ENCODE peak calls at places on chromosomes 5 and 9, in six cellular contexts. One of them, this sample, is unnamed.

GRCh38 chr5:146007270-146007669 is 70.9 kb downstream of the SH3RF2 start:
- DNase-seq in H1: no peak
- DNase-seq in tibial nerve: no peak
- DNase-seq in ovary: no peak
- DNase-seq in gastrocnemius medialis: no peak
- DNase-seq in sigmoid colon: no peak
- DNase-seq in this sample: no peak

GRCh38 chr5:94884294-94884693 is 265.8 kb downstream of the SLF1 start:
- DNase-seq in H1: no peak
- DNase-seq in tibial nerve: peak; percentile 28
- DNase-seq in ovary: no peak
- DNase-seq in gastrocnemius medialis: no peak
- DNase-seq in sigmoid colon: no peak
- DNase-seq in this sample: no peak

GRCh38 chr5:425714-426113 is 17.3 kb upstream of the EXOC3 start:
- DNase-seq in H1: no peak
- DNase-seq in tibial nerve: no peak
- DNase-seq in ovary: no peak
- DNase-seq in gastrocnemius medialis: no peak
- DNase-seq in sigmoid colon: peak; percentile 35
- DNase-seq in this sample: no peak

GRCh38 chr9:137247135-137247915 is 3.8 kb upstream of the STPG3 start:
- DNase-seq in H1: no peak
- DNase-seq in tibial nerve: no peak
- DNase-seq in ovary: no peak
- DNase-seq in gastrocnemius medialis: no peak
- DNase-seq in sigmoid colon: no peak
- DNase-seq in this sample: no peak

GRCh38 chr9:101212661-101213060 is 172.1 kb downstream of the BAAT start:
- DNase-seq in H1: no peak
- DNase-seq in tibial nerve: no peak
- DNase-seq in ovary: no peak
- DNase-seq in gastrocnemius medialis: no peak
- DNase-seq in sigmoid colon: no peak
- DNase-seq in this sample: no peak

GRCh38 chr9:99398241-99398640 is 176.2 kb downstream of the SEC61B start:
- DNase-seq in H1: no peak
- DNase-seq in tibial nerve: no peak
- DNase-seq in ovary: no peak
- DNase-seq in gastrocnemius medialis: no peak
- DNase-seq in sigmoid colon: no peak
- DNase-seq in this sample: no peak

GRCh38 chr5:159883522-159883950 is 32.7 kb upstream of the ADRA1B start:
- DNase-seq in H1: no peak
- DNase-seq in tibial nerve: no peak
- DNase-seq in ovary: no peak
- DNase-seq in gastrocnemius medialis: no peak
- DNase-seq in sigmoid colon: no peak
- DNase-seq in this sample: no peak

GRCh38 chr5:134600600-134600999 is 32.0 kb downstream of the SAR1B start:
- DNase-seq in H1: no peak
- DNase-seq in tibial nerve: no peak
- DNase-seq in ovary: no peak
- DNase-seq in gastrocnemius medialis: no peak
- DNase-seq in sigmoid colon: no peak
- DNase-seq in this sample: no peak

GRCh38 chr5:150780816-150781221 is 2.3 kb downstream of the SMIM3 start:
- DNase-seq in H1: no peak
- DNase-seq in tibial nerve: no peak
- DNase-seq in ovary: no peak
- DNase-seq in gastrocnemius medialis: no peak
- DNase-seq in sigmoid colon: no peak
- DNase-seq in this sample: no peak

GRCh38 chr5:62649476-62650113 is 71.0 kb downstream of the LRRC70 start:
- DNase-seq in H1: no peak
- DNase-seq in tibial nerve: no peak
- DNase-seq in ovary: no peak
- DNase-seq in gastrocnemius medialis: no peak
- DNase-seq in sigmoid colon: no peak
- DNase-seq in this sample: no peak

GRCh38 chr5:6745706-6746217 is 32.5 kb downstream of the TENT4A start:
- DNase-seq in H1: no peak
- DNase-seq in tibial nerve: no peak
- DNase-seq in ovary: no peak
- DNase-seq in gastrocnemius medialis: no peak
- DNase-seq in sigmoid colon: peak; percentile 18
- DNase-seq in this sample: no peak

GRCh38 chr5:14872070-14872989 is 752 bp upstream of the ANKH start:
- DNase-seq in H1: no peak
- DNase-seq in tibial nerve: peak; percentile 60
- DNase-seq in ovary: peak; percentile 53
- DNase-seq in gastrocnemius medialis: peak; percentile 45
- DNase-seq in sigmoid colon: peak; percentile 87
- DNase-seq in this sample: peak; percentile 11

GRCh38 chr5:162990063-162990462 is 447.3 kb upstream of the CCNG1 start:
- DNase-seq in H1: no peak
- DNase-seq in tibial nerve: no peak
- DNase-seq in ovary: no peak
- DNase-seq in gastrocnemius medialis: no peak
- DNase-seq in sigmoid colon: no peak
- DNase-seq in this sample: no peak

GRCh38 chr9:132434875-132435274 is 24.9 kb downstream of the CFAP77 start:
- DNase-seq in H1: no peak
- DNase-seq in tibial nerve: no peak
- DNase-seq in ovary: no peak
- DNase-seq in gastrocnemius medialis: no peak
- DNase-seq in sigmoid colon: no peak
- DNase-seq in this sample: no peak

GRCh38 chr9:37390759-37391158 is 31.7 kb upstream of the GRHPR start:
- DNase-seq in H1: peak; percentile 31
- DNase-seq in tibial nerve: no peak
- DNase-seq in ovary: no peak
- DNase-seq in gastrocnemius medialis: no peak
- DNase-seq in sigmoid colon: no peak
- DNase-seq in this sample: no peak

GRCh38 chr5:80238778-80239679 is 16.8 kb downstream of the SERINC5 start:
- DNase-seq in H1: no peak
- DNase-seq in tibial nerve: peak; percentile 65
- DNase-seq in ovary: peak; percentile 46
- DNase-seq in gastrocnemius medialis: peak; percentile 64
- DNase-seq in sigmoid colon: peak; percentile 81
- DNase-seq in this sample: no peak

GRCh38 chr9:78428640-78429039 is 131.7 kb downstream of the PSAT1 start:
- DNase-seq in H1: no peak
- DNase-seq in tibial nerve: no peak
- DNase-seq in ovary: no peak
- DNase-seq in gastrocnemius medialis: no peak
- DNase-seq in sigmoid colon: no peak
- DNase-seq in this sample: no peak

GRCh38 chr9:136394312-136395305 is 5.4 kb downstream of the SNAPC4 start:
- DNase-seq in H1: no peak
- DNase-seq in tibial nerve: no peak
- DNase-seq in ovary: no peak
- DNase-seq in gastrocnemius medialis: no peak
- DNase-seq in sigmoid colon: no peak
- DNase-seq in this sample: no peak

DNA sequence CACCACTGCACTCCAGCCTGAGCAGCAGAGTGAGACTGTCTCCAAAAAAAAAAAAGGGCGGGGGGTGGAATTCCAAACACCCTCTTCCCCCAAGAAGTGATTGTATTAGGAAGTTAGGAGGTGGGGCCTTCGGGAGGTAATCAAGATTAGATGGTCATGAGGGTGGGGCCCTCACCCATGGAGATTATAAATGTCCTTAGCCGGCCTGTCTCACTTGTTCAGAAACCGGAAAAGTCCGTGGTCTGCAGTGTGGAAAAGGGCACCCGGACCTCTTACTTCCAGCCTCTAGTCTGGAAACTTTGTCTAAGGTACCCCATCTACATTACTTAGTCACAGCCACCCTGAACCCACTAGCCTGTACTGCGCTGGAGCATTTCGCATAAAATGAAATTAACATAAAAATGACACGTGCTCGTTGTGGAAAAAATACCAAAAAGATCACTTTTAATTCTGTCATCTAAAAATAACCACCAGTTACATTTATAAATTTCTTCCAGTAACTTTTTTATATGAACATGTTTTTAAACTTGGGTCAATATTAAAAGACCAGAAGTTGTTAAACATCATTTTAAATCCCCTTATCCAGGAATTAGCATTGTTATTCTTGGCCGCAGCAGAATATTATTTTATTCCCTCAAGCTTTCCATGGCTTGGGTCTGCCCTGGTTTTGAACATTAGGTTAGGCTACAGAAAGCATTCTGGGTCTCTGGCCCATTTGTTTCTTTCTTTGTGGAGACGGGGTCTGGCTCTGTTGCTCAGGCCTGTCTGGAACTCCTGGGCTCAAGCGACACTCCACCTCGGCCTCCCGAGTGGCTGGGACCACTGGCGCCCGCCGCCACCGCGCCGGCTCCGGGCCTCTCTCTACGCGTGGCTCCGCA is 1.1 kb upstream of the CKS2 start:
- DNase-seq in H1: no peak
- DNase-seq in tibial nerve: no peak
- DNase-seq in ovary: no peak
- DNase-seq in gastrocnemius medialis: no peak
- DNase-seq in sigmoid colon: no peak
- DNase-seq in this sample: no peak
- TF ChIP-seq POLR2A in H1: no peak
- TF ChIP-seq POLR2A in tibial nerve: no peak
- TF ChIP-seq POLR2A in ovary: no peak
- TF ChIP-seq POLR2A in gastrocnemius medialis: no peak
- TF ChIP-seq POLR2A in sigmoid colon: no peak
- TF ChIP-seq POLR2A in this sample: no peak

GRCh38 chr5:124888050-124888506 is 141.6 kb upstream of the ZNF608 start:
- DNase-seq in H1: no peak
- DNase-seq in tibial nerve: no peak
- DNase-seq in ovary: no peak
- DNase-seq in gastrocnemius medialis: no peak
- DNase-seq in sigmoid colon: no peak
- DNase-seq in this sample: no peak
- H3K4me1 ChIP-seq in H1: no peaks in the 10 kb centered on the region
- H3K4me1 ChIP-seq in tibial nerve: no peaks in the 10 kb centered on the region
- H3K4me1 ChIP-seq in ovary: peaks cover 2% of the 10 kb centered on the region
- H3K4me1 ChIP-seq in gastrocnemius medialis: peaks cover 28% of the 10 kb centered on the region
- H3K4me1 ChIP-seq in sigmoid colon: peaks cover 8% of the 10 kb centered on the region
- H3K4me1 ChIP-seq in this sample: no peaks in the 10 kb centered on the region

GRCh38 chr9:686381-686813 is 155.1 kb upstream of the DMRT1 start:
- DNase-seq in H1: no peak
- DNase-seq in tibial nerve: no peak
- DNase-seq in ovary: no peak
- DNase-seq in gastrocnemius medialis: no peak
- DNase-seq in sigmoid colon: no peak
- DNase-seq in this sample: no peak
- TF ChIP-seq POLR2A in H1: no peak
- TF ChIP-seq POLR2A in tibial nerve: no peak
- TF ChIP-seq POLR2A in ovary: no peak
- TF ChIP-seq POLR2A in gastrocnemius medialis: no peak
- TF ChIP-seq POLR2A in sigmoid colon: no peak
- TF ChIP-seq POLR2A in this sample: peak; percentile 28

DNA sequence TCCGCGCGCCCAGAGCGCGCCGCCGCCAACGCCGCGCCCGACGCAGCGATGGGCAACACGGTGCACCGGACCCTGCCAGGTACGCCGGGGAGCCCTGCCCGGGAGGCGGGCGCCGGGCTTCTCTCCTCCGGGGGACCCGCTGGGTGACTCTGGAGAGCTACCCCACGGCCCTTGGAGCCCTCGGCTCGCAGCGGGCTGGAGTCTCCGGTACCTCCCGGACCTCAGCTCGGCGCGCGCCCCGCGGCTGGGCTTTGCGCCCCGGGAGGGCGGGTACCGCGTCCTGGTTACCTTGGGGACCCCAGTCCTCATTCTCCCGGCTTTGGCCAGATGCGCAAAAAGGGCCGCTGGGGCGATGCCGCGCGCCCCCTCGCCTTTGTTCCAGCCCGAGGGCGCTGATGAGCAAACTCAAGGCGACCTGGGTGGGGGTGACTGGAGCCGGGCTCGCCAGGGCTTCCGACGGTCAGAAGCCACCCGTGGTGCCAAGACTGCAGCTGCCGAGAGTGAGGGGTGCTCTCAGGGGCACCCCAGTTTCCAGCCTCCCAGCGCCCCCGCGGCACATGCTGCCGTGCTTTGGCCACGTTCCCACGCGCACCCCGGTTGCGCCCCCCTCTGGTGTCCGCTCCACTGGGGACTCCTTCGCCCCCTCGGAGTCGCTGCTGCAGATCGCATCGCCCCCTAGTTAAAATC is 439 bp downstream of the NEURL1B start:
- DNase-seq in H1: no peak
- DNase-seq in tibial nerve: no peak
- DNase-seq in ovary: peak; percentile 44
- DNase-seq in gastrocnemius medialis: no peak
- DNase-seq in sigmoid colon: peak; percentile 74
- DNase-seq in this sample: no peak
- H3K4me1 ChIP-seq in H1: peaks cover 6% of the 10 kb centered on the region
- H3K4me1 ChIP-seq in tibial nerve: peaks cover 33% of the 10 kb centered on the region
- H3K4me1 ChIP-seq in ovary: peaks cover 4% of the 10 kb centered on the region
- H3K4me1 ChIP-seq in gastrocnemius medialis: peaks cover 11% of the 10 kb centered on the region
- H3K4me1 ChIP-seq in sigmoid colon: peaks cover 42% of the 10 kb centered on the region
- H3K4me1 ChIP-seq in this sample: peaks cover 42% of the 10 kb centered on the region

DNA sequence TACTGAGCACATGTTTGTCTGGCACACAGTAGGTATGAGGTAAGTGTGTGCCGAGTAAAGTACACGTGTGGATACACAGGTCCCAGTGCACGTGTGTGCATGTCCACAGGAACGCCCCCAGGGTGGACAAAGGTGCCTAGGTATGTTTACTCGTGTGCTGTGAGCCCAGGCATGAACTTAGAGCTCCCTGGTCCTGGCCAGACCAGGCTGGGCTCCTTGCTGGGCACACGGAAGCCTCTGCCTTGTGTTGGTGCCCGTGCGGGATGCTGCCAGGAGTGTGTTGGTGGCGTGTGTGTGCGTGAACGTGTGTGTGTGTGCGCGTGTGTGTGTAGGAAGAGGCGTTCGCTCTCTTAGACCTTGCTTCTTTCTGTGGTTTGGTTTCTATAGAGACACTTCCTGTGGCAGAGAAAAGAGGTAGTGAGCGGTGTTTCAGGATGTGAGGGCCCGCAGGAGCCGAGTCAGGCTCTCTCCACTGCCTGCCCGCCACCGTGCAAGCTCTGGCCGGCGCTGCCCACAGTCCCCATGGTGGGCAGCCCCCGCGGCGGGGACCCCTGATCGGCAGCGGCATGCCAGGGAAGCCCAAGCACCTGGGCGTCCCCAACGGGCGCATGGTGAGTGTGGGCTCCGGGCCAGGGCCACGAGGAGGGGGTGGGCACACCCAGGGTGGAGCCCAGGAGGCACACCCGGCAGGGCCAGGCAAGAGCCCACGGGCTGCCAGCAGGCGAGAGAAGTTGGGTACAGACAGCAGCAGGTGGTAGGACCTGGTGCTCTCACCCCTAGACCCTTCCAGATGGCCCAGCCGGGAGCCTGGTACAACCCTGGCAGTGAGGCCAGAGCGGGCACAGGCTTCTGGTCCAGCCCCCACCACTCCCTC is at the start of gene RGS14:
- DNase-seq in H1: no peak
- DNase-seq in tibial nerve: no peak
- DNase-seq in ovary: no peak
- DNase-seq in gastrocnemius medialis: no peak
- DNase-seq in sigmoid colon: no peak
- DNase-seq in this sample: no peak
- TF ChIP-seq POLR2A in H1: no peak
- TF ChIP-seq POLR2A in tibial nerve: no peak
- TF ChIP-seq POLR2A in ovary: no peak
- TF ChIP-seq POLR2A in gastrocnemius medialis: no peak
- TF ChIP-seq POLR2A in sigmoid colon: no peak
- TF ChIP-seq POLR2A in this sample: no peak

This sample was measured in esophagus squamous epithelium.